ENCODE peak calls at places on chromosomes 11 and 22, in six cellular contexts. One of them, this sample, is unnamed.
A peak's percentile ranks its signal among the peaks of the same experiment; 100 is the strongest.

GRCh38 chr11:6876325-6876724 is at the start of gene OR10A4:
- DNase-seq in breast epithelium: no peak
- DNase-seq in brain microvascular endothelial cell: no peak
- DNase-seq in CD8-positive, alpha-beta memory T cell: no peak
- DNase-seq in coronary artery: no peak
- DNase-seq in fibroblast of the aortic adventitia: no peak
- DNase-seq in this sample: no peak

GRCh38 chr11:47415949-47416472 is 7.6 kb downstream of the SLC39A13 start:
- DNase-seq in breast epithelium: peak; percentile 83
- DNase-seq in brain microvascular endothelial cell: peak; percentile 89
- DNase-seq in CD8-positive, alpha-beta memory T cell: no peak
- DNase-seq in coronary artery: peak; percentile 93
- DNase-seq in fibroblast of the aortic adventitia: peak; percentile 96
- DNase-seq in this sample: peak; percentile 89

GRCh38 chr11:10824888-10825287 is 16.2 kb upstream of the EIF4G2 start:
- DNase-seq in breast epithelium: no peak
- DNase-seq in brain microvascular endothelial cell: no peak
- DNase-seq in CD8-positive, alpha-beta memory T cell: no peak
- DNase-seq in coronary artery: no peak
- DNase-seq in fibroblast of the aortic adventitia: no peak
- DNase-seq in this sample: no peak

GRCh38 chr11:17410606-17411379 is 22.3 kb upstream of the KCNJ11 start:
- DNase-seq in breast epithelium: no peak
- DNase-seq in brain microvascular endothelial cell: no peak
- DNase-seq in CD8-positive, alpha-beta memory T cell: no peak
- DNase-seq in coronary artery: no peak
- DNase-seq in fibroblast of the aortic adventitia: no peak
- DNase-seq in this sample: no peak

GRCh38 chr22:39528681-39529486 is 3.7 kb downstream of the RPS19BP1 start:
- DNase-seq in breast epithelium: peak; percentile 89
- DNase-seq in brain microvascular endothelial cell: peak; percentile 78
- DNase-seq in CD8-positive, alpha-beta memory T cell: peak; percentile 88
- DNase-seq in coronary artery: peak; percentile 92
- DNase-seq in fibroblast of the aortic adventitia: peak; percentile 94
- DNase-seq in this sample: peak; percentile 74

GRCh38 chr11:124865902-124866851 is 945 bp downstream of the ROBO3 start:
- DNase-seq in breast epithelium: no peak
- DNase-seq in brain microvascular endothelial cell: no peak
- DNase-seq in CD8-positive, alpha-beta memory T cell: peak; percentile 34
- DNase-seq in coronary artery: peak; percentile 62
- DNase-seq in fibroblast of the aortic adventitia: peak; percentile 22
- DNase-seq in this sample: no peak

GRCh38 chr11:75840560-75840959 is 25.6 kb downstream of the UVRAG start:
- DNase-seq in breast epithelium: no peak
- DNase-seq in brain microvascular endothelial cell: no peak
- DNase-seq in CD8-positive, alpha-beta memory T cell: no peak
- DNase-seq in coronary artery: no peak
- DNase-seq in fibroblast of the aortic adventitia: no peak
- DNase-seq in this sample: no peak

GRCh38 chr11:123405123-123405592 is 24.9 kb upstream of the GRAMD1B start:
- DNase-seq in breast epithelium: no peak
- DNase-seq in brain microvascular endothelial cell: no peak
- DNase-seq in CD8-positive, alpha-beta memory T cell: no peak
- DNase-seq in coronary artery: no peak
- DNase-seq in fibroblast of the aortic adventitia: no peak
- DNase-seq in this sample: no peak

GRCh38 chr11:62879554-62879953 is 1.1 kb upstream of the SLC3A2 start:
- DNase-seq in breast epithelium: peak; percentile 82
- DNase-seq in brain microvascular endothelial cell: no peak
- DNase-seq in CD8-positive, alpha-beta memory T cell: no peak
- DNase-seq in coronary artery: no peak
- DNase-seq in fibroblast of the aortic adventitia: peak; percentile 58
- DNase-seq in this sample: no peak

GRCh38 chr22:17580461-17581031 is 17.2 kb downstream of the SLC25A18 start:
- DNase-seq in breast epithelium: no peak
- DNase-seq in brain microvascular endothelial cell: no peak
- DNase-seq in CD8-positive, alpha-beta memory T cell: no peak
- DNase-seq in coronary artery: no peak
- DNase-seq in fibroblast of the aortic adventitia: no peak
- DNase-seq in this sample: no peak

GRCh38 chr22:17724678-17725464 is 49.4 kb downstream of the BID start:
- DNase-seq in breast epithelium: no peak
- DNase-seq in brain microvascular endothelial cell: no peak
- DNase-seq in CD8-positive, alpha-beta memory T cell: no peak
- DNase-seq in coronary artery: no peak
- DNase-seq in fibroblast of the aortic adventitia: no peak
- DNase-seq in this sample: no peak

GRCh38 chr11:76385903-76386302 is 4.8 kb downstream of the GVQW3 start:
- DNase-seq in breast epithelium: no peak
- DNase-seq in brain microvascular endothelial cell: no peak
- DNase-seq in CD8-positive, alpha-beta memory T cell: no peak
- DNase-seq in coronary artery: no peak
- DNase-seq in fibroblast of the aortic adventitia: no peak
- DNase-seq in this sample: no peak

GRCh38 chr11:21429401-21429800 is 760.0 kb downstream of the NELL1 start:
- DNase-seq in breast epithelium: no peak
- DNase-seq in brain microvascular endothelial cell: no peak
- DNase-seq in CD8-positive, alpha-beta memory T cell: no peak
- DNase-seq in coronary artery: no peak
- DNase-seq in fibroblast of the aortic adventitia: no peak
- DNase-seq in this sample: no peak

GRCh38 chr11:47408598-47409439 is 429 bp downstream of the SLC39A13 start:
- DNase-seq in breast epithelium: peak; percentile 79
- DNase-seq in brain microvascular endothelial cell: peak; percentile 69
- DNase-seq in CD8-positive, alpha-beta memory T cell: no peak
- DNase-seq in coronary artery: no peak
- DNase-seq in fibroblast of the aortic adventitia: peak; percentile 78
- DNase-seq in this sample: peak; percentile 46

GRCh38 chr11:113398669-113399430 is 11.3 kb downstream of the ANKK1 start:
- DNase-seq in breast epithelium: no peak
- DNase-seq in brain microvascular endothelial cell: no peak
- DNase-seq in CD8-positive, alpha-beta memory T cell: no peak
- DNase-seq in coronary artery: peak; percentile 47
- DNase-seq in fibroblast of the aortic adventitia: no peak
- DNase-seq in this sample: no peak

GRCh38 chr22:42842658-42843370 is 14.3 kb downstream of the ARFGAP3 start:
- DNase-seq in breast epithelium: no peak
- DNase-seq in brain microvascular endothelial cell: peak; percentile 22
- DNase-seq in CD8-positive, alpha-beta memory T cell: no peak
- DNase-seq in coronary artery: no peak
- DNase-seq in fibroblast of the aortic adventitia: no peak
- DNase-seq in this sample: no peak

GRCh38 chr22:29194269-29194668 is 11.4 kb upstream of the EMID1 start:
- DNase-seq in breast epithelium: no peak
- DNase-seq in brain microvascular endothelial cell: no peak
- DNase-seq in CD8-positive, alpha-beta memory T cell: no peak
- DNase-seq in coronary artery: no peak
- DNase-seq in fibroblast of the aortic adventitia: no peak
- DNase-seq in this sample: no peak

GRCh38 chr22:29195964-29196666 is 9.6 kb upstream of the EMID1 start:
- DNase-seq in breast epithelium: no peak
- DNase-seq in brain microvascular endothelial cell: no peak
- DNase-seq in CD8-positive, alpha-beta memory T cell: no peak
- DNase-seq in coronary artery: no peak
- DNase-seq in fibroblast of the aortic adventitia: no peak
- DNase-seq in this sample: no peak

GRCh38 chr22:29197096-29197495 is 8.6 kb upstream of the EMID1 start:
- DNase-seq in breast epithelium: no peak
- DNase-seq in brain microvascular endothelial cell: no peak
- DNase-seq in CD8-positive, alpha-beta memory T cell: no peak
- DNase-seq in coronary artery: no peak
- DNase-seq in fibroblast of the aortic adventitia: peak; percentile 7
- DNase-seq in this sample: no peak

GRCh38 chr22:29198240-29198639 is 7.5 kb upstream of the EMID1 start:
- DNase-seq in breast epithelium: no peak
- DNase-seq in brain microvascular endothelial cell: no peak
- DNase-seq in CD8-positive, alpha-beta memory T cell: no peak
- DNase-seq in coronary artery: no peak
- DNase-seq in fibroblast of the aortic adventitia: no peak
- DNase-seq in this sample: no peak

GRCh38 chr22:29195118-29195963 is 10.4 kb upstream of the EMID1 start:
- DNase-seq in breast epithelium: no peak
- DNase-seq in brain microvascular endothelial cell: no peak
- DNase-seq in CD8-positive, alpha-beta memory T cell: no peak
- DNase-seq in coronary artery: no peak
- DNase-seq in fibroblast of the aortic adventitia: no peak
- DNase-seq in this sample: no peak
- H3K4me3 ChIP-seq in breast epithelium: no peak overlapping the region
- H3K4me3 ChIP-seq in brain microvascular endothelial cell: no peak overlapping the region
- H3K4me3 ChIP-seq in CD8-positive, alpha-beta memory T cell: no peak overlapping the region
- H3K4me3 ChIP-seq in coronary artery: no peak overlapping the region
- H3K4me3 ChIP-seq in fibroblast of the aortic adventitia: no peak overlapping the region
- H3K4me3 ChIP-seq in this sample: no peak overlapping the region

DNA sequence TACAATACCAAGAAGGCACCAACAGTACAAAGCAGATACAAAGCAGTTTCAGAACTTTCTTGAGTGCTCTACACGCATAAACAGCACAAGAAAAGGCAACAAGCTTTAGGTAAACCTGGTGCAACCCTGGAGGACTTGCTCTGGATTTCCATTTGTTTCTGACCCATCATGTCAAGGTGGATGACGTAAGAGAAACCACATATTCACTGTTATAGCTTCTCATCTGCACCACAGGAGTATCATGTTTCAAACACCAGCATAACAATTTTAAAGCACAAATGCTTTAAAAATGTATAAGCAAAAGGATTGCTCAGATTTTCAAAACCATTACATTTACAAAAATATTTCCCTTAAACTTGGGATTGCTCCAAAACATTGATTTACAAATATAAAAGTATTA is 25.0 kb upstream of the YPEL1 start:
- DNase-seq in breast epithelium: no peak
- DNase-seq in brain microvascular endothelial cell: peak; percentile 76
- DNase-seq in CD8-positive, alpha-beta memory T cell: peak; percentile 34
- DNase-seq in coronary artery: no peak
- DNase-seq in fibroblast of the aortic adventitia: peak; percentile 29
- DNase-seq in this sample: peak; percentile 55
- H3K4me3 ChIP-seq in breast epithelium: no peak overlapping the region
- H3K4me3 ChIP-seq in brain microvascular endothelial cell: no peak overlapping the region
- H3K4me3 ChIP-seq in CD8-positive, alpha-beta memory T cell: no peak overlapping the region
- H3K4me3 ChIP-seq in coronary artery: no peak overlapping the region
- H3K4me3 ChIP-seq in fibroblast of the aortic adventitia: no peak overlapping the region
- H3K4me3 ChIP-seq in this sample: no peak overlapping the region

DNA sequence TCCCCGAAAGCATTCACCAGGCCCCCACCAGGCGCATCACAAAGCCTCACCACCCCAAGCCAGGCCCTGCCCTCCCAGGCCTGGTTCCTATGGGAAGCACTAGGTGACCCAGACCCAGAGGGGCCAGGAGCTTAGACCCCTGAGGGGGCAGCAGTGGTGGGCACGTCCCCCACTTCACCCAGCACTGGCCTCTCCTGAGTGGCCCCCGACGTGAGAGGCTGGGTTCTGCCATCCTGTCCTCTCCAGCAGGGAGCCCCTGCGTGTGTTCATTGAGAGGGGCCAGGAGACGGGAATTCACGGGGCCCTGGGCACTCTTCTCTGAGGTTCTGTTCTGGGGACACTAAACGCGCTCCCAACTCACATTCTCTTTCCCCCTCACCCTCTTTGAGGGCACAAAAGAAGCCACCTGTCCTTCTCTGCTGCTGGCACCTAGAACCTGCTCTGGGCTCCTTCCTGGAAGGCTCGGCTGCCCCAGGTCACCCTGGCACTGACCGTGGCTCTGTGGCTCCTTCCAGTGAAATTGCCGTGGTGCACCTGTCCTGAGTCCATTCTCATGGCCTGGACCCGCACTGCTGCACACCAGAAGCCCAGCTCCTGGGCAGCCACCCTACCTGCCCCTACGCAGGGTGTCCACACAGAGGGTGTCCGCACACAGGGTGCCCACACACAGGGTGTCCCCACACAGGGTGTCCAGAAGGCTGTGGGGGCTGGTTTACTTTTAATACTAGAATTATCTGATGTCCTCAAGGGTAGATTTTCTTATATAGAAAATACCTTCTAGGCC is 12.2 kb downstream of the PTDSS2 start:
- DNase-seq in breast epithelium: no peak
- DNase-seq in brain microvascular endothelial cell: no peak
- DNase-seq in CD8-positive, alpha-beta memory T cell: no peak
- DNase-seq in coronary artery: no peak
- DNase-seq in fibroblast of the aortic adventitia: no peak
- DNase-seq in this sample: no peak
- H3K4me3 ChIP-seq in breast epithelium: no peak overlapping the region
- H3K4me3 ChIP-seq in brain microvascular endothelial cell: no peak overlapping the region
- H3K4me3 ChIP-seq in CD8-positive, alpha-beta memory T cell: no peak overlapping the region
- H3K4me3 ChIP-seq in coronary artery: no peak overlapping the region
- H3K4me3 ChIP-seq in fibroblast of the aortic adventitia: no peak overlapping the region
- H3K4me3 ChIP-seq in this sample: no peak overlapping the region

GRCh38 chr22:21010426-21011113 is 4.4 kb upstream of the P2RX6 start:
- DNase-seq in breast epithelium: no peak
- DNase-seq in brain microvascular endothelial cell: no peak
- DNase-seq in CD8-positive, alpha-beta memory T cell: no peak
- DNase-seq in coronary artery: no peak
- DNase-seq in fibroblast of the aortic adventitia: no peak
- DNase-seq in this sample: no peak

GRCh38 chr22:21014202-21015050 is 539 bp upstream of the P2RX6 start:
- DNase-seq in breast epithelium: peak; percentile 62
- DNase-seq in brain microvascular endothelial cell: peak; percentile 90
- DNase-seq in CD8-positive, alpha-beta memory T cell: peak; percentile 87
- DNase-seq in coronary artery: peak; percentile 91
- DNase-seq in fibroblast of the aortic adventitia: peak; percentile 82
- DNase-seq in this sample: peak; percentile 73

GRCh38 chr22:21015051-21016006 is at the start of gene P2RX6:
- DNase-seq in breast epithelium: no peak
- DNase-seq in brain microvascular endothelial cell: peak; percentile 25
- DNase-seq in CD8-positive, alpha-beta memory T cell: no peak
- DNase-seq in coronary artery: no peak
- DNase-seq in fibroblast of the aortic adventitia: no peak
- DNase-seq in this sample: no peak

GRCh38 chr22:21013742-21014201 is 1.2 kb upstream of the P2RX6 start:
- DNase-seq in breast epithelium: no peak
- DNase-seq in brain microvascular endothelial cell: no peak
- DNase-seq in CD8-positive, alpha-beta memory T cell: no peak
- DNase-seq in coronary artery: no peak
- DNase-seq in fibroblast of the aortic adventitia: no peak
- DNase-seq in this sample: no peak

DNA sequence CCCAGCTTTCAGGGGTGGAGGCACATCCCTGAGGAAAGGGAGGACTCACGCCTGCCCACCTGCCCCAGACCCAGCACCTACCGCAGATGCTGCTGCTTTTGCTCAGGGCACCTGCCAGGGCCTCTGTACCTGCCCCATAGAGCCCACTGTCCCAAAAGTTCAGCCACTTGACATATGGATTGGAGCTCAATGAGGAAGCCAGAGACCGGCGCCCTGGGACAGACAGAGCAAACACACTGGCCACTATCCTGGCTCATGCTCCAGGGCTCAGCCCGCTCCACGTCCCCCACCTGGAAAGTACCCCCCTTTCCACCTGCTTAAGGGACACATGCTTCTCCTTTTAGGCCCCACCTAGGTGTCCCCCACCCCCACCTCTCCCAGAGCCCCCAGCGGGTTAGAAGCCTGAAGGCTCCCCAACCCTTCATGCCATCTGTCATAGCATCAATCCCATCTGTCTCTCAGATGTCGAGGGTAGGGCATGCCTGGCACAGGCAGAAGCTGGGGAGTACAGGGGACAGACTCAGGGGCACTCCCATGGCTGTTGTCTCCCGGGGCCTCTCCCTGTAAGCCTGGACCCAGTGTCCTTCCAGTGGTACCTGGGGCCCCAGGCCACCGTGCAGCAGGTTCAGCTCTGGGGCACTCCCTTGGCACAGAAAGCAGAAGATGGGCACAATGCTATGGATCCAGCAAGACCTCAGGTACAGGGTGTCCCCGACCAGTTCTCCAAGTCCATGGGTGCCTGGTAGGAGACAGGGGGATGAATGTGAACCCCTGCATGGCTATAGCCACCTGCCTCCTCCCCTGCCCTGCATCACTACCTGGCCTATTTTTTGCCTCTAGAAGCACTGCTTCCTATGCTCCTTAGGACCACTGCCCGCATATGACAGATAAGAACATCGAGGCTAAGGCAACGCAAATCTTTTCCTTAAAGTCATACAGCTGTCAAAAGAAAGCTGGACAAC is 2.2 kb upstream of the P2RX6 start:
- DNase-seq in breast epithelium: no peak
- DNase-seq in brain microvascular endothelial cell: no peak
- DNase-seq in CD8-positive, alpha-beta memory T cell: no peak
- DNase-seq in coronary artery: no peak
- DNase-seq in fibroblast of the aortic adventitia: no peak
- DNase-seq in this sample: no peak
- H3K4me3 ChIP-seq in breast epithelium: no peak overlapping the region
- H3K4me3 ChIP-seq in brain microvascular endothelial cell: no peak overlapping the region
- H3K4me3 ChIP-seq in CD8-positive, alpha-beta memory T cell: no peak overlapping the region
- H3K4me3 ChIP-seq in coronary artery: no peak overlapping the region
- H3K4me3 ChIP-seq in fibroblast of the aortic adventitia: no peak overlapping the region
- H3K4me3 ChIP-seq in this sample: no peak overlapping the region

This sample was measured in skeletal muscle cell.